ENCODE peak calls at places on chromosomes 16 and 17, in ten cellular contexts. R, E, V, Q, L, S, J, X, T and M are unnamed samples.

GRCh38 chr17:8153550-8153956 is 1.3 kb upstream of the PER1 start:
- DNase-seq in R (peak; percentile 85), E (peak; percentile 41), V (peak; percentile 96), Q (peak; percentile 96), L (peak; percentile 100), S (no peak), J (peak; percentile 85), X (no peak), T (peak; percentile 33), M (peak; percentile 63)

GRCh38 chr17:12568358-12569251 is 97.1 kb upstream of the MYOCD start:
- DNase-seq in R (no peak), E (no peak), V (peak; percentile 6), Q (no peak), L (no peak), S (no peak), J (no peak), X (no peak), T (no peak), M (no peak)

GRCh38 chr16:31016018-31016417 is 5.6 kb upstream of the STX1B start:
- DNase-seq in R (peak; percentile 36), E (no peak), V (no peak), Q (no peak), L (peak; percentile 33), S (no peak), J (no peak), X (no peak), T (no peak), M (no peak)

GRCh38 chr17:34401165-34401564 is 38.1 kb upstream of the CCL1 start:
- DNase-seq in R (no peak), E (no peak), V (no peak), Q (no peak), L (no peak), S (peak; percentile 93), J (no peak), X (no peak), T (no peak), M (no peak)

GRCh38 chr16:56965149-56965938 is 3.6 kb downstream of the CETP start:
- DNase-seq in R (no peak), E (no peak), V (no peak), Q (peak; percentile 44), L (peak; percentile 75), S (no peak), J (no peak), X (no peak), T (no peak), M (no peak)

GRCh38 chr17:32385121-32385520 is 35.2 kb downstream of the ZNF207 start:
- DNase-seq in R (no peak), E (no peak), V (no peak), Q (no peak), L (no peak), S (no peak), J (no peak), X (no peak), T (no peak), M (no peak)

GRCh38 chr16:68215302-68215701 is 20.6 kb downstream of the ESRP2 start:
- DNase-seq in R (no peak), E (no peak), V (no peak), Q (no peak), L (no peak), S (no peak), J (no peak), X (no peak), T (no peak), M (no peak)

GRCh38 chr17:45341389-45342158 is 24.8 kb upstream of the MAP3K14 start:
- DNase-seq in R (no peak), E (peak; percentile 74), V (peak; percentile 70), Q (no peak), L (peak; percentile 93), S (no peak), J (peak; percentile 7), X (no peak), T (peak; percentile 36), M (no peak)

GRCh38 chr17:51499906-51500305 is 239.6 kb downstream of the UTP18 start:
- DNase-seq in R (no peak), E (no peak), V (no peak), Q (no peak), L (no peak), S (no peak), J (no peak), X (no peak), T (no peak), M (no peak)

GRCh38 chr17:3594056-3594810 is 15.0 kb downstream of the TRPV1 start:
- DNase-seq in R (no peak), E (no peak), V (no peak), Q (peak; percentile 79), L (peak; percentile 46), S (no peak), J (no peak), X (no peak), T (peak; percentile 74), M (peak; percentile 93)

GRCh38 chr16:6684076-6684673 is 648.5 kb upstream of the RBFOX1 start:
- DNase-seq in R (peak; percentile 54), E (peak; percentile 65), V (no peak), Q (peak; percentile 80), L (peak; percentile 52), S (no peak), J (peak; percentile 11), X (no peak), T (peak; percentile 35), M (peak; percentile 28)

GRCh38 chr16:17229766-17230165 is 241.0 kb downstream of the XYLT1 start:
- DNase-seq in R (no peak), E (no peak), V (peak; percentile 27), Q (no peak), L (no peak), S (no peak), J (no peak), X (no peak), T (no peak), M (no peak)

GRCh38 chr17:17847102-17847501 is 10.3 kb upstream of the SREBF1 start:
- DNase-seq in R (no peak), E (no peak), V (no peak), Q (no peak), L (no peak), S (no peak), J (no peak), X (no peak), T (no peak), M (no peak)

GRCh38 chr17:74920679-74921044 is 2.4 kb downstream of the USH1G start:
- DNase-seq in R (no peak), E (no peak), V (no peak), Q (no peak), L (no peak), S (no peak), J (no peak), X (no peak), T (no peak), M (no peak)